ENCODE peak calls at places on chromosomes 4 and X, in eight cellular contexts. One of them, this sample, is unnamed.
A peak's percentile ranks its signal among the peaks of the same experiment; 100 is the strongest.

GRCh38 chr4:47287735-47288134 is 175.8 kb downstream of the COMMD8 start:
- DNase-seq in epithelial cell of prostate: peak; percentile 12
- DNase-seq in brain microvascular endothelial cell: peak; percentile 87
- DNase-seq in T-helper 9 cell: no peak
- DNase-seq in T-helper 2 cell: no peak
- DNase-seq in NCI-H1092 treated with DMSO at 0.1 percent for 48 hours: no peak
- DNase-seq in ureter: no peak
- DNase-seq in type B pancreatic cell: no peak
- DNase-seq in this sample: no peak

GRCh38 chr4:126458993-126459392 is 1144.2 kb downstream of the FAT4 start:
- DNase-seq in epithelial cell of prostate: no peak
- DNase-seq in brain microvascular endothelial cell: no peak
- DNase-seq in T-helper 9 cell: no peak
- DNase-seq in T-helper 2 cell: no peak
- DNase-seq in NCI-H1092 treated with DMSO at 0.1 percent for 48 hours: no peak
- DNase-seq in ureter: no peak
- DNase-seq in type B pancreatic cell: no peak
- DNase-seq in this sample: no peak

GRCh38 chr4:186621959-186622553 is 66.7 kb upstream of the MTNR1A start:
- DNase-seq in epithelial cell of prostate: no peak
- DNase-seq in brain microvascular endothelial cell: peak; percentile 90
- DNase-seq in T-helper 9 cell: no peak
- DNase-seq in T-helper 2 cell: no peak
- DNase-seq in NCI-H1092 treated with DMSO at 0.1 percent for 48 hours: no peak
- DNase-seq in ureter: no peak
- DNase-seq in type B pancreatic cell: no peak
- DNase-seq in this sample: no peak

GRCh38 chr4:138267835-138268234 is 25.7 kb upstream of the SLC7A11 start:
- DNase-seq in epithelial cell of prostate: no peak
- DNase-seq in brain microvascular endothelial cell: no peak
- DNase-seq in T-helper 9 cell: no peak
- DNase-seq in T-helper 2 cell: no peak
- DNase-seq in NCI-H1092 treated with DMSO at 0.1 percent for 48 hours: no peak
- DNase-seq in ureter: no peak
- DNase-seq in type B pancreatic cell: no peak
- DNase-seq in this sample: no peak

GRCh38 chr4:138749303-138749702 is 266.3 kb upstream of the NOCT start:
- DNase-seq in epithelial cell of prostate: peak; percentile 8
- DNase-seq in brain microvascular endothelial cell: peak; percentile 58
- DNase-seq in T-helper 9 cell: no peak
- DNase-seq in T-helper 2 cell: no peak
- DNase-seq in NCI-H1092 treated with DMSO at 0.1 percent for 48 hours: no peak
- DNase-seq in ureter: no peak
- DNase-seq in type B pancreatic cell: no peak
- DNase-seq in this sample: no peak

GRCh38 chr4:107094332-107094731 is 58.2 kb upstream of the DKK2 start:
- DNase-seq in epithelial cell of prostate: no peak
- DNase-seq in brain microvascular endothelial cell: peak; percentile 43
- DNase-seq in T-helper 9 cell: no peak
- DNase-seq in T-helper 2 cell: no peak
- DNase-seq in NCI-H1092 treated with DMSO at 0.1 percent for 48 hours: no peak
- DNase-seq in ureter: no peak
- DNase-seq in type B pancreatic cell: no peak
- DNase-seq in this sample: no peak

GRCh38 chrX:19682712-19683331 is 167.5 kb upstream of the MAP3K15 start:
- DNase-seq in epithelial cell of prostate: no peak
- DNase-seq in brain microvascular endothelial cell: peak; percentile 96
- DNase-seq in T-helper 9 cell: peak; percentile 66
- DNase-seq in T-helper 2 cell: peak; percentile 77
- DNase-seq in NCI-H1092 treated with DMSO at 0.1 percent for 48 hours: peak; percentile 9
- DNase-seq in ureter: peak; percentile 51
- DNase-seq in type B pancreatic cell: no peak
- DNase-seq in this sample: peak; percentile 54

GRCh38 chr4:156193116-156193515 is 239.4 kb upstream of the CTSO start:
- DNase-seq in epithelial cell of prostate: no peak
- DNase-seq in brain microvascular endothelial cell: peak; percentile 69
- DNase-seq in T-helper 9 cell: no peak
- DNase-seq in T-helper 2 cell: no peak
- DNase-seq in NCI-H1092 treated with DMSO at 0.1 percent for 48 hours: no peak
- DNase-seq in ureter: no peak
- DNase-seq in type B pancreatic cell: no peak
- DNase-seq in this sample: no peak

GRCh38 chrX:71912156-71912555 is 1.5 kb downstream of the NHSL2 start:
- DNase-seq in epithelial cell of prostate: no peak
- DNase-seq in brain microvascular endothelial cell: no peak
- DNase-seq in T-helper 9 cell: no peak
- DNase-seq in T-helper 2 cell: no peak
- DNase-seq in NCI-H1092 treated with DMSO at 0.1 percent for 48 hours: no peak
- DNase-seq in ureter: no peak
- DNase-seq in type B pancreatic cell: no peak
- DNase-seq in this sample: no peak

GRCh38 chr4:147901886-147902285 is 170.0 kb downstream of the ARHGAP10 start:
- DNase-seq in epithelial cell of prostate: no peak
- DNase-seq in brain microvascular endothelial cell: no peak
- DNase-seq in T-helper 9 cell: no peak
- DNase-seq in T-helper 2 cell: no peak
- DNase-seq in NCI-H1092 treated with DMSO at 0.1 percent for 48 hours: no peak
- DNase-seq in ureter: no peak
- DNase-seq in type B pancreatic cell: no peak
- DNase-seq in this sample: no peak

GRCh38 chrX:20361890-20362262 is 95.2 kb upstream of the RPS6KA3 start:
- DNase-seq in epithelial cell of prostate: no peak
- DNase-seq in brain microvascular endothelial cell: peak; percentile 65
- DNase-seq in T-helper 9 cell: no peak
- DNase-seq in T-helper 2 cell: no peak
- DNase-seq in NCI-H1092 treated with DMSO at 0.1 percent for 48 hours: peak; percentile 57
- DNase-seq in ureter: no peak
- DNase-seq in type B pancreatic cell: no peak
- DNase-seq in this sample: no peak

GRCh38 chrX:77622672-77623071 is 163.3 kb downstream of the ATRX start:
- DNase-seq in epithelial cell of prostate: no peak
- DNase-seq in brain microvascular endothelial cell: no peak
- DNase-seq in T-helper 9 cell: no peak
- DNase-seq in T-helper 2 cell: no peak
- DNase-seq in NCI-H1092 treated with DMSO at 0.1 percent for 48 hours: no peak
- DNase-seq in ureter: no peak
- DNase-seq in type B pancreatic cell: no peak
- DNase-seq in this sample: no peak

GRCh38 chr4:67104145-67104544 is 441.2 kb downstream of the CENPC start:
- DNase-seq in epithelial cell of prostate: no peak
- DNase-seq in brain microvascular endothelial cell: no peak
- DNase-seq in T-helper 9 cell: no peak
- DNase-seq in T-helper 2 cell: no peak
- DNase-seq in NCI-H1092 treated with DMSO at 0.1 percent for 48 hours: peak; percentile 52
- DNase-seq in ureter: no peak
- DNase-seq in type B pancreatic cell: no peak
- DNase-seq in this sample: no peak

GRCh38 chrX:48028091-48028490 is 21.3 kb downstream of the SPACA5 start:
- DNase-seq in epithelial cell of prostate: no peak
- DNase-seq in brain microvascular endothelial cell: no peak
- DNase-seq in T-helper 9 cell: no peak
- DNase-seq in T-helper 2 cell: no peak
- DNase-seq in NCI-H1092 treated with DMSO at 0.1 percent for 48 hours: no peak
- DNase-seq in ureter: no peak
- DNase-seq in type B pancreatic cell: no peak
- DNase-seq in this sample: no peak

This sample was measured in psoas muscle.